ENCODE peak calls at places on chromosome 5, in four cellular contexts. H is GM12878, O is HepG2, Z is K562. L is an unnamed sample.

GRCh38 chr5:169805527-169805934 is 168.5 kb downstream of the DOCK2 start:
- DNase-seq in H (peak; percentile 94), O (no peak), Z (peak; percentile 39), L (no peak)

GRCh38 chr5:32076699-32077695 is 97.1 kb downstream of the GOLPH3 start:
- DNase-seq in H (peak; percentile 15), O (peak; percentile 27), Z (peak; percentile 42), L (peak; percentile 40)

GRCh38 chr5:73106335-73106734 is 14.0 kb upstream of the TMEM171 start:
- DNase-seq in H (no peak), O (no peak), Z (no peak), L (no peak)

GRCh38 chr5:172792693-172793570 is 21.9 kb upstream of the DUSP1 start:
- DNase-seq in H (no peak), O (no peak), Z (no peak), L (no peak)

GRCh38 chr5:177103523-177104253 is 17.0 kb downstream of the FGFR4 start:
- DNase-seq in H (no peak), O (no peak), Z (no peak), L (no peak)

GRCh38 chr5:39526914-39527477 is 102.2 kb upstream of the DAB2 start:
- DNase-seq in H (no peak), O (peak; percentile 85), Z (no peak), L (no peak)

GRCh38 chr5:77133061-77133758 is 46.1 kb upstream of the ZBED3 start:
- DNase-seq in H (no peak), O (peak; percentile 45), Z (no peak), L (no peak)

GRCh38 chr5:849651-850301 is 1.0 kb downstream of the ZDHHC11 start:
- DNase-seq in H (no peak), O (peak; percentile 92), Z (peak; percentile 52), L (peak; percentile 9)

GRCh38 chr5:169746147-169746694 is 109.1 kb downstream of the DOCK2 start:
- DNase-seq in H (peak; percentile 34), O (no peak), Z (peak; percentile 52), L (no peak)

GRCh38 chr5:138370537-138370936 is 18.1 kb downstream of the KDM3B start:
- DNase-seq in H (no peak), O (no peak), Z (no peak), L (no peak)

GRCh38 chr5:14667290-14667689 is 2.8 kb downstream of the OTULIN start:
- DNase-seq in H (no peak), O (no peak), Z (no peak), L (no peak)

GRCh38 chr5:14669415-14669814 is 4.9 kb downstream of the OTULIN start:
- DNase-seq in H (no peak), O (no peak), Z (no peak), L (no peak)

GRCh38 chr5:14667770-14668169 is 3.3 kb downstream of the OTULIN start:
- DNase-seq in H (no peak), O (no peak), Z (no peak), L (no peak)

GRCh38 chr5:14669975-14670374 is 5.5 kb downstream of the OTULIN start:
- DNase-seq in H (no peak), O (peak; percentile 31), Z (no peak), L (no peak)

DNA sequence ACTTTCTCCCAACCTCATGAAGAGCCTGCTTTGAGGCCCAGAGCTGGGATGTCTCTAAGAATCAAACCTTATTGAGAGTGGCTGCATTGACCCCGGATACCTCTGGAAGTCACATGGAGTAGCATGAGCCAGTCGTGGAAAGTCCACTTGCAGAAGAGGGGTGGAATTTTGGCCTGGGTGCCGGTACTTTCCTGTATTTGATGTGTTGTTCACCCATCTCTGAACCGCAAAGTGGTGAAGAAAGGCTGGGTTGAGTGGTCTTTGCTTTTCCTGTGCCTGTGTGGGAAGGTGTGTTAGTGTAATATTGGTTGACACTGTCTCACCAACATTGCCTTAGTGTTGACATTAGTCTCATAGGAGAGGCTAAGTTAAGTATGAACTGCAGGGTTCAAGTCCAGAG is 3.7 kb downstream of the OTULIN start:
- DNase-seq in H (peak; percentile 53), O (peak; percentile 18), Z (no peak), L (no peak)
- TF ChIP-seq CBFB in H (peak; percentile 64), O (no peak), Z (no peak), L (no peak)

DNA sequence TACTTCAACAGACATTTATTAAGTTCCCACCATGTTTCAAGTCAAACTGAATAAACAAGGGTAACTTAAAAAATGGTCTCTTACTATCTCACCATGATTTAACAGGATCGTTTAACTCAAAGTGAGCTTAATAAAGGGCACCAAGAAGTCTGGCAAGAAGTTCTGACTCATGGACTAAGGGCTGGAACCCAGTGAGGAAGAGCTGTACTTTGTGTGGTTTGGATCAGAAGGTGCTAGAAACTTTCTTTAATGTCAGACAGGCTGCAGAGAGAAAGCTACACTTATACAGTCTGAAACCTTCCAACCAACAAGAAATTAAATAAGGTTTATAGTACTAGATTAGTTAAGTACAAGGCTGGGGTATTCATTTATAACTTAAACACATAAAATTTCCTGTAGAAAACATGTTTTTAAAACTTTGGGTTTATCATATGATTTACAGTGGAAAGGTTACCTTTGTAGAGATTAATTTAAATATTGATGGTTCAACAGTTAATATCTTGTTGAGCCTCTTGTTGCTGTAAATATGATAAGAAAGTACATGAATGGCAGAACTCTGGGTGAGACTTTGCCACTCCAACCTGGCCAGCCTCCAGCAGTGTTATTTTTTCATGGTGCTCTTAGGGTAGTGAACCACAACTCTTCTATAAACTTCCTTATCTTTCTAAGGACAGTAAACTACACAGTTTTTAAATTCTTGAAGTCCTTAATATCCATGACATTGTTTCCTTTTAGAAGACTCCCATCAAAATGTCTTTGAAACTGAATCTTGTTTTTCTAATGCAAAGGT is 162.8 kb downstream of the MAN2A1 start:
- DNase-seq in H (no peak), O (no peak), Z (no peak), L (no peak)
- TF ChIP-seq CBFB in H (no peak), O (no peak), Z (no peak), L (no peak)

DNA sequence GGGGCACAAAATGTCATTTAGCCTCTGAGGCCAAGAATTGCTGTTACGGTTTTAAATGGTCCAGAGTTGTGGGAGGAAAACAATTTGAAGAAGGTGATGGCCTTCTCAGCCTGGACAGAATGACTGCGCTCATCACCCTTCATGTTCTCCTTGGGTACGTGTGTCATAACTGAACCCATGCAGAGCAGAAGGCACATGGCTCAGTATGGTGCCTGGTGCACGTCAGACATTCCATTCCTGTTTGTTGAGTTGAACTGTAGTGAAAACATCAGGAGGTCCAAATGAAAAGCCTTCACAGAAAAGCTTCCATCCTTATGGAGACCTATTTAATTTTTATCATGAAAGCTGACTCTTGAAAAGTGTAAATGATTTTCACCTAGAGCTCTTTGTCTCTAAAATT is 133.2 kb downstream of the CFAP90 start:
- DNase-seq in H (no peak), O (no peak), Z (no peak), L (no peak)
- TF ChIP-seq CBFB in H (no peak), O (no peak), Z (no peak), L (no peak)

GRCh38 chr5:141611289-141611688 is 7.5 kb downstream of the DIAPH1 start:
- DNase-seq in H (no peak), O (no peak), Z (no peak), L (no peak)

GRCh38 chr5:141608046-141608445 is 10.8 kb downstream of the DIAPH1 start:
- DNase-seq in H (no peak), O (no peak), Z (no peak), L (no peak)

GRCh38 chr5:141605523-141606277 is 13.1 kb downstream of the DIAPH1 start:
- DNase-seq in H (peak; percentile 87), O (no peak), Z (peak; percentile 17), L (no peak)

GRCh38 chr5:141609044-141609443 is 9.8 kb downstream of the DIAPH1 start:
- DNase-seq in H (no peak), O (no peak), Z (no peak), L (no peak)

GRCh38 chr5:141608557-141608956 is 10.2 kb downstream of the DIAPH1 start:
- DNase-seq in H (no peak), O (peak; percentile 83), Z (no peak), L (no peak)
- TF ChIP-seq CBFB in H (no peak), O (no peak), Z (no peak), L (no peak)

DNA sequence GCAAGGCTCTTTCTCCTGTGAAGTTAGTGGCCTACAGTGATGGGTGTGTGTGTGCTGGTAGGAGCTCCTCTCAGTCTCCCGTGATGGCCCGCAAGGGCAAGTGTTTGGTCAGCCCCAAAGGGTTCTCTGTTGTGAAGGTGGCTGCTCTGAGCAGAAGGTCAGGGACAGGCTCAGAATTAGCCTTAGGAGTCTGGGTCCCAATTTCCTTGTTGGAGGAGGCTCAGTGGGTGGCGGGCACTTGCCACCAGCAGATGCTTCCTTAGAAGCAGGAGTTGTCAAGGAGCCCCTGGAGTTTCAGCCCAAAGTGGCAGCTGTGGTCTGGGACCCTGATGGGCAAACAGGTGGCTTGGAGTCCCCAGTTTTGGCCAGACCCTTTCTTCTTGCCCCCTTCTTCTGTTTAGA is 154.4 kb downstream of the MACROH2A1 start:
- DNase-seq in H (no peak), O (no peak), Z (no peak), L (no peak)
- TF ChIP-seq CBFB in H (no peak), O (no peak), Z (no peak), L (no peak)

DNA sequence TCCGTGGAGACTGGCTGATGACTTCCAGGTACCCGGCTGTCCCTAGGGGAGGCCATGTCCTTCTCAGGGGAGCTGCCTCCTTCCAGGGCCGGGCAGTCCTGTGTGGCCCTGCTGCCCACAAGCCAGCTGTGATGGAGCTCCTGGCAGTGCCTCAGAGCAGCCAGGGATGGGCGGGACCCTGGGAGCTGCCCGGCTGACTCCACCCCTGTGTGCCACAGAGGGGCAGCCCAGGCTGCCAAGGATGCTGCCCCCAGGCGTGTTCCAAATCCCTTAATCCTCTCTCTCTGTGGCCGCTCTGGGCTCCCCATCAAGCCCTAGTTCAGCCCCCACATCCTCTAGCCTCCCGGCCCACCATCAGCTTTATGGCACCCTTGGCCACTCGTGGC is 7.0 kb upstream of the SCGB3A1 start:
- DNase-seq in H (no peak), O (no peak), Z (peak; percentile 4), L (peak; percentile 7)
- TF ChIP-seq CBFB in H (no peak), O (no peak), Z (no peak), L (no peak)

GRCh38 chr5:124743534-124744169 is 2.8 kb downstream of the ZNF608 start:
- DNase-seq in H (no peak), O (no peak), Z (no peak), L (no peak)

GRCh38 chr5:124742521-124742920 is 3.9 kb downstream of the ZNF608 start:
- DNase-seq in H (no peak), O (no peak), Z (no peak), L (no peak)

GRCh38 chr5:124745367-124746251 is 830 bp downstream of the ZNF608 start:
- DNase-seq in H (no peak), O (no peak), Z (no peak), L (no peak)

GRCh38 chr5:124742983-124743533 is 3.4 kb downstream of the ZNF608 start:
- DNase-seq in H (no peak), O (peak; percentile 24), Z (no peak), L (no peak)

DNA sequence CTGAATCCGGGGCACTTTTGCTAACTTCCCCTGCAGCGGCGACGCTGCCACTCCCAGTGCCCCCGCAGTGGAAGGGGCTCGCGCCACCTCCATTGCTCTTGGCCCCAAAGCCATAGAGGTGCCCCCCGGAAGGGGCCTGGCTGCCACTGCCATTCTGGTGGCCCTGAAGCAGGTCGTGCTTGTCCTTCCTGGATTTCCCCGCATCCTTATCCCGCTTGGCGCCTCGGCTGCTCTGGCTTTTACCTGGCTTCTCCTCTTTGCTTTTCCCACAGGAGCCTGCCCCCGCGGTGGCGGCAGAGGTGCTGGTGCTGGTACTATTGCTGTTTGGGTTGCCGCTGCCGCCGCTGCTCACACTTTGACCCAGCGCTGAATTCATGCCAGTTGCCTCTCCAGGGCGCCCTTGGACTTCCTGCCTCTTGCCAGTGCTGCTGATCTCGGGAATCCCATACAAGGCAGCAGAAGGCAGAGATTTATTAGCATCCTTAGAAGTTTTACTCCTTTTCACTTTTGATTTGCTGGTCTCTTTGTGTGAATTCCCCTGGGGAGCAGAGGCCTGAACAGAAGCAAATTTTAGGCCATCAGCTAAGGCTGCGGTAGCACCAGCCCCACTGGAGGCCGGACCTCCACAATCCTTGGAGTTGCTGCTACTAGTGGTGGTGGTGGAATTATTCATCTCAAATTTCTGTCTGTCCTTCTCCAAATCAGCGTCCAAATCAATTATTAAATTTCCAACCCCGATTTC is 2.1 kb downstream of the ZNF608 start:
- DNase-seq in H (no peak), O (no peak), Z (no peak), L (no peak)
- TF ChIP-seq CBFB in H (no peak), O (no peak), Z (no peak), L (no peak)